ENCODE peak calls at places on chromosomes 7 and 10, in six cellular contexts. I is cardiac muscle cell, D is AG09319, V is T-cell, P is HCEC 1CT, J is foreskin melanocyte. B is an unnamed sample.

GRCh38 chr7:134865001-134865845 is 85.8 kb downstream of the CALD1 start:
- DNase-seq in J (no peak), D (no peak), V (peak), I (no peak), P (peak), B (no peak)

GRCh38 chr10:133225707-133226191 is 4.3 kb upstream of the UTF1 start:
- DNase-seq in J (no peak), V (no peak), P (no peak), D (no peak), I (no peak), B (no peak)

GRCh38 chr7:30470163-30470770 is 8.3 kb downstream of the NOD1 start:
- DNase-seq in I (peak), J (no peak), P (peak), D (no peak), V (no peak), B (no peak)

GRCh38 chr10:391304-391703 is 256.0 kb downstream of the ZMYND11 start:
- DNase-seq in P (no peak), I (no peak), D (no peak), V (no peak), J (no peak), B (no peak)

GRCh38 chr7:115672024-115672423 is 358.5 kb downstream of the TFEC start:
- DNase-seq in V (no peak), D (no peak), J (no peak), I (no peak), P (peak), B (no peak)

GRCh38 chr10:12350167-12350872 is 973 bp downstream of the CAMK1D start:
- DNase-seq in P (no peak), V (peak), D (no peak), I (peak), J (peak), B (no peak)

GRCh38 chr7:7957513-7957912 is 11.1 kb upstream of the GLCCI1 start:
- DNase-seq in I (no peak), V (no peak), J (no peak), D (no peak), P (no peak), B (no peak)

GRCh38 chr10:59949608-59950007 is 43.3 kb upstream of the CCDC6 start:
- DNase-seq in J (no peak), P (no peak), D (no peak), I (no peak), V (no peak), B (no peak)

GRCh38 chr7:41104621-41105020 is 598.3 kb downstream of the INHBA start:
- DNase-seq in D (no peak), I (no peak), P (no peak), V (no peak), J (no peak), B (no peak)

GRCh38 chr10:28256776-28257175 is 46.1 kb downstream of the MPP7 start:
- DNase-seq in D (no peak), V (no peak), P (no peak), I (no peak), J (no peak), B (no peak)

GRCh38 chr10:100895896-100896295 is 16.9 kb upstream of the SLF2 start:
- DNase-seq in P (no peak), D (no peak), I (no peak), J (no peak), V (no peak), B (no peak)

GRCh38 chr10:130740166-130740565 is 571.4 kb downstream of the TCERG1L start:
- DNase-seq in P (no peak), J (no peak), V (no peak), I (no peak), D (no peak), B (no peak)

GRCh38 chr10:79387466-79387973 is 40.3 kb downstream of the PPIF start:
- DNase-seq in I (no peak), P (no peak), D (no peak), J (no peak), V (no peak), B (no peak)

GRCh38 chr10:6103591-6103990 is 14.8 kb downstream of the RBM17 start:
- DNase-seq in D (no peak), I (no peak), J (no peak), V (no peak), P (no peak), B (no peak)

GRCh38 chr7:151796091-151796870 is 80.6 kb downstream of the PRKAG2 start:
- DNase-seq in P (peak), D (no peak), J (no peak), V (no peak), I (no peak), B (no peak)

GRCh38 chr10:121818599-121818998 is 109.2 kb downstream of the ATE1 start:
- DNase-seq in V (no peak), P (no peak), I (no peak), D (no peak), J (no peak), B (no peak)

GRCh38 chr7:105454058-105454739 is 65.5 kb upstream of the SRPK2 start:
- DNase-seq in J (peak), P (peak), I (no peak), D (peak), V (no peak), B (no peak)

GRCh38 chr10:73591935-73592699 is 975 bp upstream of the USP54 start:
- DNase-seq in I (peak), J (peak), V (peak), P (peak), D (no peak), B (peak)

GRCh38 chr10:68633816-68634466 is 73.8 kb downstream of the TET1 start:
- DNase-seq in J (no peak), P (no peak), V (no peak), D (no peak), I (no peak), B (no peak)

GRCh38 chr10:78899996-78900714 is 168.6 kb upstream of the ZMIZ1 start:
- DNase-seq in D (no peak), P (no peak), I (no peak), V (no peak), J (no peak), B (peak)

GRCh38 chr10:36063396-36063795 is 421.3 kb upstream of the FZD8 start:
- DNase-seq in J (no peak), P (no peak), I (no peak), D (no peak), V (no peak), B (no peak)

GRCh38 chr10:128630787-128631252 is 504.6 kb upstream of the MKI67 start:
- DNase-seq in J (no peak), I (no peak), V (no peak), D (no peak), P (no peak), B (no peak)

GRCh38 chr7:52547301-52547920 is 488.0 kb upstream of the POM121L12 start:
- DNase-seq in D (no peak), I (no peak), V (no peak), P (no peak), J (no peak), B (no peak)